ENCODE peak calls at places on chromosomes 3 and 15, in seven cellular contexts. One of them, this sample, is unnamed.

GRCh38 chr3:139520028-139520737 is 19.4 kb downstream of the RBP1 start:
- DNase-seq in mucosa of descending colon: no peak
- DNase-seq in HTR-8/SVneo: no peak
- DNase-seq in astrocyte of the spinal cord: peak; percentile 52
- DNase-seq in renal cortical epithelial cell: no peak
- DNase-seq in anterior cingulate cortex: no peak
- DNase-seq in activated gamma-delta T cell treated with Interleukin-2 at 50 U/mL for 16 hours: no peak
- DNase-seq in this sample: peak; percentile 26

GRCh38 chr3:118636841-118637240 is 397.8 kb downstream of the IGSF11 start:
- DNase-seq in mucosa of descending colon: no peak
- DNase-seq in HTR-8/SVneo: no peak
- DNase-seq in renal cortical epithelial cell: no peak
- DNase-seq in activated gamma-delta T cell treated with Interleukin-2 at 50 U/mL for 16 hours: no peak
- DNase-seq in anterior cingulate cortex: no peak
- DNase-seq in astrocyte of the spinal cord: no peak
- DNase-seq in this sample: peak; percentile 7

GRCh38 chr3:30503431-30503830 is 103.0 kb upstream of the TGFBR2 start:
- DNase-seq in anterior cingulate cortex: no peak
- DNase-seq in activated gamma-delta T cell treated with Interleukin-2 at 50 U/mL for 16 hours: no peak
- DNase-seq in astrocyte of the spinal cord: no peak
- DNase-seq in HTR-8/SVneo: no peak
- DNase-seq in renal cortical epithelial cell: no peak
- DNase-seq in mucosa of descending colon: no peak
- DNase-seq in this sample: peak; percentile 72

GRCh38 chr3:66442254-66443249 is 58.3 kb downstream of the LRIG1 start:
- DNase-seq in renal cortical epithelial cell: peak; percentile 60
- DNase-seq in astrocyte of the spinal cord: peak; percentile 84
- DNase-seq in anterior cingulate cortex: peak; percentile 61
- DNase-seq in activated gamma-delta T cell treated with Interleukin-2 at 50 U/mL for 16 hours: no peak
- DNase-seq in HTR-8/SVneo: peak; percentile 75
- DNase-seq in mucosa of descending colon: peak; percentile 68
- DNase-seq in this sample: peak; percentile 44

GRCh38 chr3:33187368-33187634 is 31.3 kb downstream of the SUSD5 start:
- DNase-seq in activated gamma-delta T cell treated with Interleukin-2 at 50 U/mL for 16 hours: no peak
- DNase-seq in anterior cingulate cortex: no peak
- DNase-seq in renal cortical epithelial cell: no peak
- DNase-seq in astrocyte of the spinal cord: peak; percentile 64
- DNase-seq in mucosa of descending colon: no peak
- DNase-seq in HTR-8/SVneo: no peak
- DNase-seq in this sample: no peak

GRCh38 chr3:111594205-111594604 is 941 bp downstream of the ZBED2 start:
- DNase-seq in mucosa of descending colon: no peak
- DNase-seq in HTR-8/SVneo: peak; percentile 23
- DNase-seq in astrocyte of the spinal cord: peak; percentile 80
- DNase-seq in activated gamma-delta T cell treated with Interleukin-2 at 50 U/mL for 16 hours: no peak
- DNase-seq in renal cortical epithelial cell: peak; percentile 95
- DNase-seq in anterior cingulate cortex: no peak
- DNase-seq in this sample: peak; percentile 95

GRCh38 chr15:75921732-75922703 is 18.3 kb downstream of the FBXO22 start:
- DNase-seq in activated gamma-delta T cell treated with Interleukin-2 at 50 U/mL for 16 hours: no peak
- DNase-seq in anterior cingulate cortex: no peak
- DNase-seq in mucosa of descending colon: no peak
- DNase-seq in HTR-8/SVneo: no peak
- DNase-seq in renal cortical epithelial cell: peak; percentile 79
- DNase-seq in astrocyte of the spinal cord: peak; percentile 50
- DNase-seq in this sample: peak; percentile 74

GRCh38 chr3:179146911-179147570 is 1.1 kb upstream of the PIK3CA start:
- DNase-seq in astrocyte of the spinal cord: peak; percentile 82
- DNase-seq in anterior cingulate cortex: peak; percentile 21
- DNase-seq in HTR-8/SVneo: peak; percentile 65
- DNase-seq in activated gamma-delta T cell treated with Interleukin-2 at 50 U/mL for 16 hours: peak; percentile 22
- DNase-seq in renal cortical epithelial cell: peak; percentile 79
- DNase-seq in mucosa of descending colon: no peak
- DNase-seq in this sample: peak; percentile 71

GRCh38 chr3:171461087-171461917 is 1.1 kb upstream of the TNIK start:
- DNase-seq in activated gamma-delta T cell treated with Interleukin-2 at 50 U/mL for 16 hours: peak; percentile 28
- DNase-seq in renal cortical epithelial cell: peak; percentile 69
- DNase-seq in astrocyte of the spinal cord: peak; percentile 52
- DNase-seq in anterior cingulate cortex: no peak
- DNase-seq in HTR-8/SVneo: peak; percentile 41
- DNase-seq in mucosa of descending colon: no peak
- DNase-seq in this sample: peak; percentile 64

GRCh38 chr3:51712963-51713362 is 6.1 kb downstream of the GRM2 start:
- DNase-seq in astrocyte of the spinal cord: no peak
- DNase-seq in HTR-8/SVneo: no peak
- DNase-seq in anterior cingulate cortex: no peak
- DNase-seq in renal cortical epithelial cell: no peak
- DNase-seq in mucosa of descending colon: no peak
- DNase-seq in activated gamma-delta T cell treated with Interleukin-2 at 50 U/mL for 16 hours: no peak
- DNase-seq in this sample: no peak

GRCh38 chr15:71072423-71072822 is 42.8 kb upstream of the THSD4 start:
- DNase-seq in activated gamma-delta T cell treated with Interleukin-2 at 50 U/mL for 16 hours: no peak
- DNase-seq in anterior cingulate cortex: no peak
- DNase-seq in astrocyte of the spinal cord: no peak
- DNase-seq in renal cortical epithelial cell: no peak
- DNase-seq in HTR-8/SVneo: no peak
- DNase-seq in mucosa of descending colon: no peak
- DNase-seq in this sample: no peak

GRCh38 chr3:28139288-28139687 is 102.1 kb upstream of the CMC1 start:
- DNase-seq in mucosa of descending colon: no peak
- DNase-seq in astrocyte of the spinal cord: no peak
- DNase-seq in anterior cingulate cortex: no peak
- DNase-seq in renal cortical epithelial cell: no peak
- DNase-seq in activated gamma-delta T cell treated with Interleukin-2 at 50 U/mL for 16 hours: no peak
- DNase-seq in HTR-8/SVneo: no peak
- DNase-seq in this sample: no peak

GRCh38 chr3:23961913-23962312 is 16.8 kb downstream of the NR1D2 start:
- DNase-seq in renal cortical epithelial cell: no peak
- DNase-seq in activated gamma-delta T cell treated with Interleukin-2 at 50 U/mL for 16 hours: no peak
- DNase-seq in HTR-8/SVneo: no peak
- DNase-seq in astrocyte of the spinal cord: no peak
- DNase-seq in mucosa of descending colon: no peak
- DNase-seq in anterior cingulate cortex: no peak
- DNase-seq in this sample: no peak

GRCh38 chr15:77219846-77220245 is 148.9 kb upstream of the TSPAN3 start:
- DNase-seq in anterior cingulate cortex: no peak
- DNase-seq in mucosa of descending colon: no peak
- DNase-seq in astrocyte of the spinal cord: no peak
- DNase-seq in activated gamma-delta T cell treated with Interleukin-2 at 50 U/mL for 16 hours: no peak
- DNase-seq in HTR-8/SVneo: no peak
- DNase-seq in renal cortical epithelial cell: no peak
- DNase-seq in this sample: no peak

GRCh38 chr15:70504305-70504951 is 258.9 kb downstream of the UACA start:
- DNase-seq in HTR-8/SVneo: peak; percentile 63
- DNase-seq in anterior cingulate cortex: peak; percentile 41
- DNase-seq in activated gamma-delta T cell treated with Interleukin-2 at 50 U/mL for 16 hours: no peak
- DNase-seq in mucosa of descending colon: peak; percentile 84
- DNase-seq in renal cortical epithelial cell: peak; percentile 55
- DNase-seq in astrocyte of the spinal cord: peak; percentile 46
- DNase-seq in this sample: peak; percentile 72

This sample was measured in kidney tubule cell.